ENCODE peak calls at places on chromosomes 2 and 18, in eight cellular contexts. K is activated CD8-positive, alpha-beta memory T cell treated with anti-CD3 and anti-CD28 coated beads for 1 hour; T is RWPE1; I is glomerular endothelial cell; L is T-helper 2 cell; X is sciatic nerve; A is RCC 7860; S is effector memory CD8-positive, alpha-beta T cell. D is an unnamed sample.
A peak's percentile ranks its signal among the peaks of the same experiment; 100 is the strongest.

GRCh38 chr2:223632826-223633225 is 30.7 kb upstream of the SCG2 start:
- DNase-seq in K (no peak), T (no peak), I (no peak), L (no peak), X (no peak), A (no peak), S (no peak), D (no peak)

GRCh38 chr2:134098258-134098785 is 155.6 kb upstream of the MGAT5 start:
- DNase-seq in K (no peak), T (no peak), I (no peak), L (no peak), X (no peak), A (no peak), S (no peak), D (no peak)

GRCh38 chr18:9808530-9809241 is 77.1 kb upstream of the TXNDC2 start:
- DNase-seq in K (no peak), T (peak; percentile 45), I (no peak), L (no peak), X (no peak), A (no peak), S (no peak), D (no peak)

GRCh38 chr18:3265564-3266033 is 3.7 kb downstream of the MYL12B start:
- DNase-seq in K (no peak), T (peak; percentile 27), I (no peak), L (no peak), X (no peak), A (no peak), S (no peak), D (no peak)

GRCh38 chr18:34707670-34708069 is 2.4 kb upstream of the DTNA start:
- DNase-seq in K (no peak), T (peak; percentile 55), I (peak; percentile 85), L (no peak), X (no peak), A (peak; percentile 64), S (no peak), D (no peak)

GRCh38 chr2:230916218-230916617 is 8.8 kb downstream of the GPR55 start:
- DNase-seq in K (no peak), T (no peak), I (no peak), L (no peak), X (no peak), A (no peak), S (no peak), D (no peak)

GRCh38 chr2:105299290-105299689 is 30.2 kb downstream of the TGFBRAP1 start:
- DNase-seq in K (no peak), T (no peak), I (no peak), L (no peak), X (no peak), A (no peak), S (no peak), D (no peak)

GRCh38 chr18:74242451-74243096 is 49.2 kb downstream of the CYB5A start:
- DNase-seq in K (no peak), T (no peak), I (no peak), L (no peak), X (no peak), A (peak; percentile 22), S (no peak), D (peak; percentile 62)

GRCh38 chr2:219446101-219446504 is 11.5 kb downstream of the SPEG start:
- DNase-seq in K (no peak), T (no peak), I (peak; percentile 55), L (no peak), X (no peak), A (no peak), S (no peak), D (no peak)

GRCh38 chr2:239357954-239358754 is 42.7 kb downstream of the HDAC4 start:
- DNase-seq in K (no peak), T (no peak), I (no peak), L (no peak), X (no peak), A (no peak), S (no peak), D (no peak)

GRCh38 chr2:162233197-162233596 is 10.0 kb downstream of the FAP start:
- DNase-seq in K (no peak), T (no peak), I (no peak), L (no peak), X (no peak), A (no peak), S (no peak), D (no peak)

GRCh38 chr2:66929632-66930385 is 467.3 kb upstream of the ETAA1 start:
- DNase-seq in K (no peak), T (peak; percentile 73), I (no peak), L (no peak), X (peak; percentile 65), A (no peak), S (no peak), D (peak; percentile 37)

GRCh38 chr2:235658371-235659174 is 164.7 kb downstream of the AGAP1 start:
- DNase-seq in K (no peak), T (no peak), I (no peak), L (no peak), X (no peak), A (no peak), S (no peak), D (no peak)

GRCh38 chr2:155310589-155310988 is 612.1 kb downstream of the KCNJ3 start:
- DNase-seq in K (no peak), T (peak; percentile 14), I (peak; percentile 3), L (no peak), X (no peak), A (peak; percentile 16), S (no peak), D (no peak)

GRCh38 chr18:23194150-23194968 is 59.1 kb downstream of the CABLES1 start:
- DNase-seq in K (no peak), T (no peak), I (no peak), L (no peak), X (no peak), A (no peak), S (no peak), D (no peak)

GRCh38 chr2:190420822-190421221 is 12.7 kb downstream of the MFSD6 start:
- DNase-seq in K (no peak), T (no peak), I (no peak), L (no peak), X (no peak), A (no peak), S (no peak), D (no peak)

GRCh38 chr18:9101730-9102390 is 639 bp upstream of the NDUFV2 start:
- DNase-seq in K (no peak), T (peak; percentile 38), I (no peak), L (peak; percentile 43), X (no peak), A (peak; percentile 38), S (no peak), D (no peak)

GRCh38 chr2:102486941-102487702 is 14.1 kb downstream of the SLC9A4 start:
- DNase-seq in K (no peak), T (no peak), I (no peak), L (no peak), X (no peak), A (no peak), S (no peak), D (no peak)

GRCh38 chr2:84908948-84909713 is 3.7 kb downstream of the TMSB10 start:
- DNase-seq in K (no peak), T (no peak), I (no peak), L (peak; percentile 83), X (no peak), A (no peak), S (peak; percentile 53), D (no peak)

GRCh38 chr2:186460465-186460864 is 25.6 kb upstream of the ZC3H15 start:
- DNase-seq in K (no peak), T (no peak), I (peak; percentile 7), L (no peak), X (no peak), A (peak; percentile 15), S (no peak), D (no peak)

GRCh38 chr2:43331428-43331827 is 105.0 kb upstream of the ZFP36L2 start:
- DNase-seq in K (no peak), T (no peak), I (no peak), L (no peak), X (no peak), A (no peak), S (no peak), D (no peak)

GRCh38 chr2:120732506-120733237 is 3.0 kb upstream of the GLI2 start:
- DNase-seq in K (no peak), T (no peak), I (no peak), L (no peak), X (no peak), A (no peak), S (no peak), D (no peak)

GRCh38 chr2:227774011-227774624 is 28.4 kb downstream of the SCYGR8 start:
- DNase-seq in K (no peak), T (no peak), I (no peak), L (peak; percentile 4), X (no peak), A (no peak), S (no peak), D (no peak)

GRCh38 chr2:143051480-143051879 is 77.7 kb upstream of the ARHGAP15 start:
- DNase-seq in K (no peak), T (no peak), I (no peak), L (no peak), X (no peak), A (no peak), S (no peak), D (no peak)

GRCh38 chr18:74951165-74951760 is 257.7 kb downstream of the PTGR3 start:
- DNase-seq in K (no peak), T (peak; percentile 53), I (peak; percentile 79), L (no peak), X (peak; percentile 70), A (peak; percentile 58), S (no peak), D (no peak)

GRCh38 chr2:24683408-24683807 is 109.8 kb downstream of the PTRHD1 start:
- DNase-seq in K (no peak), T (no peak), I (no peak), L (no peak), X (no peak), A (no peak), S (no peak), D (no peak)

GRCh38 chr18:36448384-36449290 is 151.1 kb downstream of the FHOD3 start:
- DNase-seq in K (no peak), T (no peak), I (no peak), L (no peak), X (no peak), A (no peak), S (no peak), D (no peak)

GRCh38 chr2:233556756-233557736 is 9.5 kb downstream of the USP40 start:
- DNase-seq in K (no peak), T (peak; percentile 56), I (peak; percentile 18), L (no peak), X (no peak), A (peak; percentile 74), S (no peak), D (no peak)

GRCh38 chr2:55985406-55985805 is 61.8 kb upstream of the EFEMP1 start:
- DNase-seq in K (no peak), T (no peak), I (no peak), L (no peak), X (no peak), A (no peak), S (no peak), D (no peak)

GRCh38 chr18:323253-323622 is 55.4 kb upstream of the THOC1 start:
- DNase-seq in K (no peak), T (no peak), I (no peak), L (no peak), X (no peak), A (peak; percentile 21), S (no peak), D (no peak)

GRCh38 chr2:165745916-165746315 is 48.1 kb downstream of the GALNT3 start:
- DNase-seq in K (no peak), T (peak; percentile 11), I (no peak), L (no peak), X (no peak), A (peak; percentile 40), S (no peak), D (no peak)